ENCODE peak calls at places on chromosomes 6 and 20, in seven cellular contexts. E is heart left ventricle; M is naive thymus-derived CD4-positive, alpha-beta T cell; V is effector memory CD4-positive, alpha-beta T cell; B is right cardiac atrium; I is cardiac muscle cell; D is iPS DF 6.9. K is an unnamed sample.

GRCh38 chr6:15352884-15353283 is 107.0 kb downstream of the JARID2 start:
- DNase-seq in D (no peak), M (no peak), B (no peak), V (no peak), I (peak), E (no peak), K (no peak)

GRCh38 chr6:39980839-39981580 is 46.7 kb upstream of the MOCS1 start:
- DNase-seq in D (peak), B (peak), I (peak), V (no peak), M (no peak), E (peak), K (no peak)

GRCh38 chr6:136031982-136032381 is 180.5 kb downstream of the PDE7B start:
- DNase-seq in V (no peak), M (no peak), I (peak), E (no peak), B (no peak), D (no peak), K (no peak)

GRCh38 chr6:1335367-1336037 is 23.6 kb downstream of the FOXQ1 start:
- DNase-seq in V (no peak), D (no peak), M (no peak), B (peak), E (no peak), I (peak), K (no peak)

GRCh38 chr20:58550661-58551060 is 35.5 kb upstream of the APCDD1L start:
- DNase-seq in E (no peak), V (no peak), D (no peak), M (no peak), I (peak), B (no peak), K (no peak)

GRCh38 chr6:75402296-75402695 is 91.3 kb downstream of the FILIP1 start:
- DNase-seq in M (no peak), E (peak), D (no peak), I (no peak), B (peak), V (no peak), K (peak)

GRCh38 chr20:14062786-14063185 is 67.5 kb downstream of the MACROD2 start:
- DNase-seq in V (no peak), M (no peak), D (no peak), E (no peak), I (no peak), B (no peak), K (no peak)

GRCh38 chr6:160141001-160141726 is 19.5 kb downstream of the SLC22A1 start:
- DNase-seq in I (peak), M (no peak), E (no peak), V (no peak), D (no peak), B (no peak), K (no peak)

GRCh38 chr6:155188707-155189496 is 74.9 kb upstream of the CLDN20 start:
- DNase-seq in M (no peak), B (no peak), V (no peak), E (no peak), D (no peak), I (peak), K (no peak)

DNA sequence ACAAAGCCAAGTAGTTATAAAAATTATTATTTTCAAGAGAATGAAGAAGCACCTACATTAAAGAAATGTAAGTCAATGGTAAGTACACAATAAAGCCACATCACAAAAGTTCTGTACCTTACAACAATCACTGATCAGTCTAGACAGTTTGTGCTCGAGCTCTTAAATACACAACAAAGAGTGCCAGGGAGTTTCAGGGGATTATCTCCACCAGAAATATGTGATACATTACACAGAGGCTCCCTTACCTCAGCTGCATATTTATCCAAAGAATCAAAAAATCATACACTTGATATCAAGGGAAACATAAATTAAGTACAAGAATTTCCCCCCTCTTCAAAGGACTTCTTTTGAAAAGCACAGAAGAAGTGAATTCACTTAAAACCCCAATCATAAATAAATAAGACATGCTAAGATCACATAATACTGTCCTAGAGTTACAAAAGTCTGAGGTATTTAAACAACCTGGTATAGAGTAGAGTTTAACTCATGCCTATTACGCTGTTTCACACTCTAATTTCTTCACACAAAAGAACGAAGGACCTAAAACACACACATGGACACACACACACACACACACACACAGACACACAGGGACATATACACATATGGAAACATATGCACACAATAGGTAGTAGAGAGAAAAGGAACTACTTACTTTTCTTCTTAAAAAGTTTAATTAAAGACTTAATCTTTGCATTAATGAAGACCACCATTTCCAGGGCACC is 555 bp downstream of the NHSL1 start:
- DNase-seq in B (no peak), E (no peak), V (no peak), M (no peak), D (no peak), I (no peak), K (no peak)
- H3K4me3 ChIP-seq in B (no peak), E (peak), V (no peak), M (no peak), D (no peak), I (no peak), K (no peak)

DNA sequence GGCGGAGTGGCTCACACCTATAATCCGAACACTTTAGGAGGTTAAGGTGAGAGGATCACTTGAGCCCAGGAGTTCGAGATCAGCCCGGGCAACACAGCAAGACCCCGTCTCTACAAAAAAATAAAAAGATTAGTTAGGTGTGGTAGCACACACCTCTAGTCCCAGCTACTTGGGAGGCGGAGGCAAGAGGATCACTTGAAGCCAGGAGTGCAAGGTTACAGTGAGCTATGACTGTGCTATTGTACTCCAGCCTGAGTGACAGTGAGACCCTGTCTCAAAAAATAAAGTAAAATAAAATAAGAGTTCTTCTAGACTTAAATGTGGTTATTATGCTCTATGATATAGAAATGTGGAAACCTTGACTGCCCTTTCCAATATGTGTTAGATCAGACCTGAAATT is 31.1 kb downstream of the FASTKD5 start:
- DNase-seq in M (no peak), B (no peak), E (no peak), V (no peak), D (no peak), I (no peak), K (no peak)
- H3K27ac ChIP-seq in M (no peak), B (no peak), E (no peak), V (no peak), D (no peak), I (no peak), K (no peak)

GRCh38 chr20:60132162-60132826 is 174.1 kb downstream of the CDH26 start:
- DNase-seq in B (no peak), E (no peak), D (no peak), M (no peak), I (no peak), V (no peak), K (no peak)

GRCh38 chr20:60131375-60131774 is 173.2 kb downstream of the CDH26 start:
- DNase-seq in E (no peak), I (no peak), V (no peak), M (no peak), D (no peak), B (no peak), K (no peak)

GRCh38 chr20:60136640-60137411 is 178.6 kb downstream of the CDH26 start:
- DNase-seq in I (no peak), B (no peak), M (no peak), E (no peak), D (no peak), V (no peak), K (no peak)

GRCh38 chr20:60135276-60135675 is 177.1 kb downstream of the CDH26 start:
- DNase-seq in B (no peak), E (no peak), M (no peak), V (no peak), D (no peak), I (no peak), K (no peak)

GRCh38 chr20:60132827-60133549 is 174.8 kb downstream of the CDH26 start:
- DNase-seq in E (no peak), B (no peak), D (no peak), M (no peak), I (no peak), V (no peak), K (no peak)
- H3K4me3 ChIP-seq in E (no peak), B (no peak), D (no peak), M (no peak), I (no peak), V (no peak), K (no peak)

GRCh38 chr6:7295916-7296315 is 17.1 kb downstream of the SSR1 start:
- DNase-seq in M (no peak), B (no peak), D (no peak), E (no peak), I (no peak), V (no peak), K (no peak)
- H3K27ac ChIP-seq in M (no peak), B (no peak), D (no peak), E (no peak), I (no peak), V (no peak), K (no peak)

DNA sequence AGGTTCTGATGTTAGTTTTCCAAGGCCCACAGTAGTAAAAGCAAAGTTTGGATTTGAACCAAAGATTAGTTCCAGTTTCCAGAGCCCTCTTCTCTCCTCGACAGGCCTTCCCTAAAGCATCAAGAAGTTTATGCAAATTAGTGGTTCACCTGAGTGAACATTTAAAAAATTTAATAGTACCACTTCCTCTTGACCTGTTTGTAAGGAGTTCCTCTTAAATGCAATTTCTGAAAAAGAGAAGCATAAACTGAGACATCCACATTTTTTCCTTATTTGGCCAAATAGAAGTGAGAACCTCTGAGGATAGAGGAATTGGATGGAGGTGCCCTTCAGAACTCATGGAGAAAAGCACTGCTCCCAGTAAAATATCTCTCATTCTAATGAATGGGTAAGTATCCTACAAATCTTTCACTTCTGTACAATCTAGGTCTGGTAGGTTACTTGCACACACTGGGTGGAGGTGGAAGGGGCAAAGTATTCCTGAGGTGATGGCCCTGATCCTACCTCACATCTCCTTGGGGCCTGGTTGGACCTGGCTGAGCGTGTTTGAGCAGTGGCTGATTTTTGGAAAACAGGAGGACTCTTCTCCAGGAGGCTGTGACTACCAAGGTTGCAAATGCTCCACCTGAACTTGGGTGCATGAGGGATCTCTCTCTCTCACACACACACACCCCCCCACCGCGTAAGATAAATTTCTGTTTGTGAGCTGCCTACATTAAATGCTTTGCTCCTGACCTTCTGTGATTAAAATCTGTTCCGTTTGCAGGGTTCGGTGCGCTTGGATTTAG is 1.0 kb upstream of the DSE start:
- DNase-seq in D (no peak), E (no peak), B (no peak), M (no peak), I (no peak), V (no peak), K (no peak)
- H3K4me3 ChIP-seq in D (peak), E (peak), B (peak), M (peak), I (peak), V (peak), K (peak)